ENCODE peak calls at places on chromosomes 5 and 9, in nine cellular contexts. E is astrocyte of the cerebellum, I is AG04450, H is left lung, W is AG10803, L is GM12864, C is lower leg skin, D is HCT116, R is kidney. Y is an unnamed sample.

GRCh38 chr5:115320515-115320914 is 24.1 kb upstream of the CCDC112 start:
- DNase-seq in I (no peak), L (no peak), E (no peak), C (no peak), R (no peak), H (no peak), W (no peak), D (no peak), Y (no peak)

GRCh38 chr5:43007246-43007910 is 32.7 kb downstream of the ANXA2R start:
- DNase-seq in D (no peak), I (peak), C (peak), E (peak), R (peak), H (peak), L (no peak), W (peak), Y (peak)

GRCh38 chr9:112180387-112180881 is 5.3 kb upstream of the SUSD1 start:
- DNase-seq in W (peak), L (no peak), I (no peak), C (no peak), E (no peak), D (no peak), H (no peak), R (no peak), Y (no peak)

GRCh38 chr9:135857371-135857786 is 50.0 kb downstream of the CAMSAP1 start:
- DNase-seq in H (no peak), D (no peak), R (no peak), L (no peak), I (peak), W (peak), C (no peak), E (peak), Y (no peak)

GRCh38 chr5:132831095-132831860 is 831 bp upstream of the SHROOM1 start:
- DNase-seq in E (no peak), I (no peak), R (peak), C (no peak), D (no peak), H (no peak), L (no peak), W (no peak), Y (no peak)

GRCh38 chr9:137639303-137640051 is 20.7 kb downstream of the EHMT1 start:
- DNase-seq in C (no peak), E (no peak), I (no peak), W (peak), R (no peak), L (no peak), D (no peak), H (no peak), Y (no peak)

GRCh38 chr5:143428155-143428554 is 24.7 kb upstream of the NR3C1 start:
- DNase-seq in L (no peak), C (no peak), D (no peak), H (no peak), R (no peak), E (no peak), I (no peak), W (no peak), Y (no peak)

GRCh38 chr9:124708070-124708469 is 63.0 kb downstream of the NR6A1 start:
- DNase-seq in E (no peak), W (peak), R (no peak), C (no peak), I (no peak), D (no peak), L (no peak), H (no peak), Y (no peak)

GRCh38 chr9:135506327-135507103 is 6.0 kb downstream of the MRPS2 start:
- DNase-seq in H (no peak), D (no peak), R (no peak), C (no peak), L (no peak), W (no peak), E (no peak), I (no peak), Y (no peak)

GRCh38 chr5:97071101-97071500 is 71.3 kb downstream of the LIX1 start:
- DNase-seq in E (peak), R (no peak), I (peak), D (no peak), H (no peak), L (no peak), C (peak), W (peak), Y (no peak)

GRCh38 chr9:102113191-102113590 is 374.7 kb upstream of the GRIN3A start:
- DNase-seq in L (no peak), R (no peak), W (no peak), H (no peak), E (no peak), D (no peak), I (no peak), C (no peak), Y (no peak)

GRCh38 chr5:143497749-143498148 is 94.3 kb upstream of the NR3C1 start:
- DNase-seq in E (no peak), W (no peak), D (no peak), L (no peak), I (no peak), H (no peak), C (no peak), R (no peak), Y (no peak)

GRCh38 chr9:105432247-105432857 is 15.5 kb upstream of the FSD1L start:
- DNase-seq in L (no peak), R (no peak), H (no peak), C (no peak), W (no peak), D (no peak), E (no peak), I (no peak), Y (no peak)

GRCh38 chr5:75951158-75951557 is 132.0 kb upstream of the SV2C start:
- DNase-seq in E (no peak), H (no peak), I (no peak), R (no peak), L (no peak), W (no peak), C (no peak), D (no peak), Y (no peak)

GRCh38 chr5:139688712-139689413 is 40.7 kb downstream of the CXXC5 start:
- DNase-seq in D (no peak), L (no peak), C (no peak), I (no peak), E (no peak), H (no peak), W (no peak), R (no peak), Y (no peak)

GRCh38 chr5:137393196-137393993 is 105.7 kb downstream of the SPOCK1 start:
- DNase-seq in C (no peak), D (no peak), H (no peak), L (no peak), R (no peak), I (no peak), W (peak), E (no peak), Y (no peak)

GRCh38 chr5:73945505-73945904 is 319.5 kb downstream of the ARHGEF28 start:
- DNase-seq in D (no peak), C (no peak), W (no peak), L (no peak), R (no peak), I (no peak), H (no peak), E (no peak), Y (no peak)
- TF ChIP-seq CTCF in D (peak), C (no peak), W (peak), L (peak), R (no peak), I (peak), H (no peak), E (peak), Y (no peak)

DNA sequence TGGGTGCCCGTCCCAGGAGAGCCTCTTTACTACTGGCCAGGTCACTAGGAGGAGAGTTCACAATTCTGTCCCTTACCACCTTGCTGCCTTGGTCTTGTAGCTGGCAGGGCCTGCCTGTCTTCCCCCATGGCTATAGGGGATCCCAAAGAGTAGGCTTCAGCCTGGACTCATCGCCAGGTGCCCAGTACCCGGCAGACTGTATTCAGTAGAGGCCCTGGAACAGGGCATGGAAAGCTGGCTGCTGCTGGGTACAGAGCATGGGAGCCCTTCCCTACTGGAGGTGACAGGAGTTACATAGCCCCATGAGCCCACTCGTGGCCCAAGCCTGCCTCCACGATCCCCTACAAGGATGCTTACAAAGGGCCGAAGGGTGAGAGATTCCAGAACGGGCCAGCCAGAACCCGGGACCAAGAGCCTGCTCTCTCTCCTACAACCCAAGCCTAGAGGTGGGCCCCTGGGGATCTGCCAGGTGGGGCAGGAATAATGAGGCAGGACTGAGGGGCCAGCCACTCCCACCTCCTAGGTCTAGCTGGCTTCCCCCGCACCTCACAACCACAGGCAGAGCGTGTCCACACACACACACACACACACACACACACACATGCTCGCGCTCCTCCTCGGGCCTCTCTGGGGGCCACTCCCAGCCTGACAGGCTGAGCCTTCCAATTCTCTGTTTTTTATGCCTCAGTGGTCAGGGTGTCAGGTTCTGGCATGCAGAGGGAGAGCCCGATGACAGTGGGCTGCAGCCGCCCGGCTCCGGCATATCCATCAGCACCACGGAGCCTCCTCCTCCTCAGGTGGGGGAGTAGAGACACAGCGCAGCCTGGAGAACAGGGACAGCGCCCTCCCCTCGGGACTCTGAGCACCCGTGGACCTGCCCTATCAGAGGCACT is 186.0 kb downstream of the PAX5 start:
- DNase-seq in R (peak), H (no peak), C (no peak), W (no peak), E (no peak), D (no peak), I (no peak), L (no peak), Y (no peak)
- H3K4me3 ChIP-seq in R (no peak), H (no peak), C (no peak), W (no peak), E (no peak), D (no peak), I (no peak), L (no peak), Y (no peak)

DNA sequence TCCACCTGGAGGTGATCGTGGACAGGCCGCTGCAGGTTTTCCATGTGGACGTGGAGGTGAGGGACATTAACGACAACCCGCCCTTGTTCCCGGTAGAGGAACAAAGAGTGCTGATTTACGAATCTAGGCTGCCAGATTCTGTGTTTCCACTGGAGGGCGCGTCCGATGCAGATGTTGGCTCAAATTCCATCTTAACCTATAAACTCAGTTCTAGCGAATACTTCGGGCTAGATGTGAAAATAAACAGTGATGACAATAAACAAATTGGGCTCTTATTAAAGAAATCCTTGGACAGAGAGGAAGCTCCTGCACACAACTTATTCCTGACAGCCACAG is 610 bp downstream of the PCDHA6 start:
- DNase-seq in W (no peak), R (no peak), E (no peak), D (no peak), H (no peak), I (no peak), C (no peak), L (no peak), Y (no peak)
- TF ChIP-seq CTCF in W (no peak), R (no peak), E (no peak), D (no peak), H (no peak), I (no peak), C (no peak), L (no peak), Y (no peak)

GRCh38 chr9:92965759-92966517 is 18.6 kb downstream of the FGD3 start:
- DNase-seq in C (no peak), W (no peak), H (no peak), D (no peak), I (no peak), L (no peak), R (no peak), E (no peak), Y (no peak)

GRCh38 chr9:92966518-92966800 is 19.1 kb downstream of the FGD3 start:
- DNase-seq in W (no peak), L (no peak), I (no peak), C (no peak), D (no peak), R (no peak), H (no peak), E (no peak), Y (no peak)

GRCh38 chr9:92964607-92964975 is 17.3 kb downstream of the FGD3 start:
- DNase-seq in E (no peak), W (no peak), D (no peak), R (peak), H (no peak), C (no peak), L (no peak), I (no peak), Y (no peak)

GRCh38 chr9:92963831-92964606 is 16.7 kb downstream of the FGD3 start:
- DNase-seq in E (no peak), R (peak), W (no peak), I (no peak), L (peak), C (no peak), H (peak), D (no peak), Y (no peak)

GRCh38 chr9:92964981-92965758 is 17.8 kb downstream of the FGD3 start:
- DNase-seq in H (peak), W (no peak), E (no peak), C (no peak), D (no peak), R (peak), L (no peak), I (no peak), Y (no peak)
- H3K4me3 ChIP-seq in H (peak), W (no peak), E (no peak), C (no peak), D (no peak), R (peak), L (peak), I (no peak), Y (peak)

GRCh38 chr9:76684213-76684612 is 80.0 kb upstream of the PCA3 start:
- DNase-seq in D (no peak), L (no peak), R (no peak), E (no peak), C (no peak), H (no peak), I (no peak), W (no peak), Y (no peak)
- TF ChIP-seq CTCF in D (no peak), L (no peak), R (no peak), E (no peak), C (no peak), H (no peak), I (no peak), W (no peak), Y (no peak)

GRCh38 chr9:22005083-22005699 is 3.9 kb downstream of the CDKN2B start:
- DNase-seq in I (no peak), W (no peak), R (no peak), L (no peak), E (no peak), H (no peak), C (no peak), D (no peak), Y (no peak)

GRCh38 chr9:22005700-22006605 is 3.2 kb downstream of the CDKN2B start:
- DNase-seq in I (no peak), C (no peak), H (no peak), D (no peak), L (no peak), E (no peak), R (no peak), W (no peak), Y (no peak)

GRCh38 chr9:22010881-22011625 is 1.9 kb upstream of the CDKN2B start:
- DNase-seq in L (no peak), W (no peak), R (no peak), C (no peak), D (no peak), E (no peak), H (no peak), I (no peak), Y (no peak)

GRCh38 chr9:22008662-22009562 is at the start of gene CDKN2B:
- DNase-seq in D (peak), R (peak), E (peak), H (peak), W (peak), C (peak), L (peak), I (peak), Y (peak)

DNA sequence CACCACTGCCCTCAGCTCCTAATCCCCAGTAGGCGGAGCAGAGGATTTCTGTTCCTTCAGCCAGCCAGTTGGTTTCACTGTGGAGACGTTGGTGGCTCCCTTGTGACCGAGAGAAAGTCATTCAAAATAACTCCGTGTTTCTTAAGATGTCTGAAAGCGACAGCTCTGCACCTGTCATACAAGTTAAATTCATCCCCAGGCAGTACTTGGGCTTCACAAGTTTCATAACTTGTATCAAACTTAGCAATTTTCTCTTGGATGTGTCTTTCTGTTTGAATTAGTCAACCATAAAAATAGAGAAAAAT is 410 bp upstream of the CDKN2B start:
- DNase-seq in L (no peak), C (no peak), D (no peak), I (no peak), E (no peak), H (no peak), R (no peak), W (no peak), Y (no peak)
- H3K4me3 ChIP-seq in L (peak), C (no peak), D (peak), I (peak), E (peak), H (peak), R (peak), W (peak), Y (peak)

DNA sequence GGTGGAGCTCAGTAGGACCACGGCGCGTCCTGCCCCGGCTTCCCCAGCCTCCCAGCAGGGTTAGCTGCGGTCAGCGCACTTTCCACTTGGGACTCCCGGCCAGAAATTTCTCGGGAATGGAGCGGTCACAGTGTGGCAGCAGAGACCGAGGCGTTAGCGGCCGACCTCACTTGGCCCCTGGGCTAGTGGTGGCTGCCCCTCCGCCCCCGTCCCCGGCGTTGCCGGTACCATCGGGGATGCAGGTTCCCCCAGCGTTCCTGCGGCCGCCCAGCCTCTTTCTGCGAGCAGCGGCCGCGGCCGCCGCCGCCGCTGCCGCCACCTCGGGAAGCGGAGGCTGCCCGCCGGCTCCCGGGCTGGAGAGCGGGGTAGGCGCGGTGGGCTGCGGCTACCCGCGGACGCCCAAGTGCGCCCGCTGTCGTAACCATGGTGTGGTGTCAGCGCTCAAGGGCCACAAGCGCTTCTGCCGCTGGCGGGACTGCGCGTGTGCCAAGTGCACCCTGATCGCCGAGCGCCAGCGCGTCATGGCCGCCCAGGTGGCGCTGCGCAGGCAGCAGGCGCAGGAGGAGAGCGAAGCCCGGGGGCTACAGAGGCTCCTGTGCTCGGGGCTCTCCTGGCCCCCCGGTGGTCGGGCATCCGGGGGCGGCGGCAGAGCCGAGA is 454 bp downstream of the DMRTA1 start:
- DNase-seq in W (peak), I (no peak), L (no peak), C (no peak), R (peak), D (no peak), E (no peak), H (peak), Y (no peak)
- TF ChIP-seq CTCF in W (no peak), I (peak), L (peak), C (no peak), R (peak), D (no peak), E (peak), H (no peak), Y (no peak)

Y was measured in right atrium auricular region.